ENCODE peak calls at places on chromosomes 5 and 9, in ten cellular contexts. T is AG10803, N is lung, H is lower leg skin, V is thoracic aorta, C is neural crest cell, A is IMR-90, S is stomach, D is astrocyte of the spinal cord, G is epithelial cell of esophagus. U is an unnamed sample.

GRCh38 chr9:108836319-108836718 is 19.5 kb downstream of the ACTL7B start:
- DNase-seq in T (no peak), V (no peak), N (no peak), G (no peak), C (no peak), H (no peak), D (no peak), S (no peak), A (no peak), U (no peak)

GRCh38 chr9:89483592-89484474 is 14.1 kb downstream of the SEMA4D start:
- DNase-seq in A (no peak), D (no peak), N (no peak), S (peak), G (no peak), T (no peak), V (no peak), C (no peak), H (no peak), U (no peak)

GRCh38 chr9:131815971-131816873 is 76.3 kb upstream of the RAPGEF1 start:
- DNase-seq in H (no peak), S (no peak), A (no peak), C (no peak), N (no peak), V (no peak), G (peak), D (no peak), T (no peak), U (no peak)

GRCh38 chr5:157942595-157942994 is 83.7 kb upstream of the CLINT1 start:
- DNase-seq in G (no peak), C (no peak), H (no peak), V (no peak), T (no peak), A (no peak), D (no peak), S (no peak), N (no peak), U (no peak)

GRCh38 chr9:113633782-113634596 is 170.5 kb downstream of the RGS3 start:
- DNase-seq in N (no peak), H (no peak), C (no peak), A (peak), D (no peak), S (no peak), G (no peak), V (no peak), T (no peak), U (no peak)

GRCh38 chr5:160287378-160288051 is 24.8 kb downstream of the CCNJL start:
- DNase-seq in D (peak), G (peak), N (peak), A (no peak), V (no peak), H (no peak), C (peak), S (peak), T (no peak), U (no peak)

GRCh38 chr9:90642570-90643539 is at the start of gene DIRAS2:
- DNase-seq in G (peak), T (peak), A (peak), N (peak), S (peak), C (peak), H (peak), D (peak), V (no peak), U (peak)

GRCh38 chr9:78118742-78119473 is 87.3 kb upstream of the GNAQ start:
- DNase-seq in G (peak), V (no peak), A (peak), S (no peak), N (no peak), T (peak), D (peak), C (no peak), H (no peak), U (no peak)

GRCh38 chr9:92507005-92507404 is 24.7 kb upstream of the ASPN start:
- DNase-seq in H (no peak), G (no peak), C (no peak), S (no peak), D (no peak), N (no peak), V (no peak), A (no peak), T (peak), U (no peak)

GRCh38 chr5:67205981-67206380 is 9.4 kb upstream of the CD180 start:
- DNase-seq in D (no peak), N (no peak), G (no peak), S (no peak), H (no peak), A (no peak), C (no peak), T (no peak), V (no peak), U (no peak)

GRCh38 chr5:113513384-113514262 is at the start of gene YTHDC2:
- DNase-seq in N (peak), S (peak), H (peak), V (peak), G (peak), D (peak), T (peak), A (peak), C (peak), U (peak)

GRCh38 chr5:180632768-180633167 is 16.6 kb downstream of the FLT4 start:
- DNase-seq in D (no peak), C (no peak), V (no peak), G (no peak), H (no peak), N (no peak), A (no peak), T (no peak), S (no peak), U (no peak)

GRCh38 chr5:14465086-14465485 is 116.5 kb upstream of the OTULINL start:
- DNase-seq in C (no peak), D (no peak), G (no peak), V (no peak), T (peak), H (no peak), S (no peak), N (no peak), A (peak), U (no peak)

GRCh38 chr5:33725846-33726245 is 165.9 kb downstream of the ADAMTS12 start:
- DNase-seq in V (no peak), N (no peak), H (no peak), T (peak), S (no peak), D (peak), A (peak), G (no peak), C (no peak), U (no peak)

GRCh38 chr5:88553926-88554325 is 285.3 kb upstream of the TMEM161B start:
- DNase-seq in H (no peak), C (no peak), S (no peak), T (no peak), D (no peak), A (no peak), G (no peak), N (no peak), V (no peak), U (no peak)

GRCh38 chr9:108053555-108054061 is 564.0 kb upstream of the KLF4 start:
- DNase-seq in T (peak), H (peak), G (peak), D (peak), A (peak), V (peak), N (peak), C (no peak), S (peak), U (no peak)

GRCh38 chr5:52657231-52657645 is 130.5 kb upstream of the ITGA1 start:
- DNase-seq in N (no peak), T (peak), G (peak), V (no peak), C (no peak), A (peak), S (no peak), H (no peak), D (peak), U (no peak)

GRCh38 chr5:43425965-43426364 is 13.8 kb upstream of the CCL28 start:
- DNase-seq in T (peak), G (peak), V (no peak), D (peak), N (no peak), S (peak), C (no peak), A (peak), H (peak), U (no peak)

GRCh38 chr9:134477927-134478326 is 151.7 kb downstream of the RXRA start:
- DNase-seq in T (no peak), H (no peak), D (no peak), V (peak), N (no peak), C (no peak), A (no peak), S (no peak), G (no peak), U (no peak)

GRCh38 chr9:100521282-100521681 is 48.3 kb downstream of the TMEFF1 start:
- DNase-seq in N (no peak), G (no peak), S (no peak), V (no peak), D (no peak), H (no peak), C (no peak), T (no peak), A (no peak), U (no peak)

GRCh38 chr5:2271280-2271679 is 388.6 kb upstream of the IRX4 start:
- DNase-seq in D (no peak), A (no peak), G (no peak), H (no peak), S (no peak), N (no peak), C (no peak), V (no peak), T (no peak), U (no peak)

GRCh38 chr5:127791439-127791838 is 88.2 kb downstream of the CCDC192 start:
- DNase-seq in A (no peak), C (no peak), D (no peak), V (no peak), S (no peak), T (no peak), H (no peak), N (no peak), G (no peak), U (no peak)

GRCh38 chr5:143213231-143213850 is 190.1 kb downstream of the NR3C1 start:
- DNase-seq in V (no peak), N (no peak), S (no peak), G (peak), H (peak), D (peak), T (peak), A (peak), C (no peak), U (no peak)

GRCh38 chr5:33817301-33817700 is 74.5 kb downstream of the ADAMTS12 start:
- DNase-seq in H (no peak), C (no peak), N (no peak), V (no peak), A (no peak), T (no peak), S (no peak), G (no peak), D (no peak), U (no peak)

GRCh38 chr5:59335544-59335943 is 558.0 kb downstream of the PDE4D start:
- DNase-seq in H (no peak), C (no peak), V (no peak), D (no peak), T (no peak), N (no peak), G (no peak), A (no peak), S (no peak), U (no peak)
- TF ChIP-seq CTCF in H (no peak), C (no peak), V (no peak), D (no peak), T (no peak), N (no peak), G (no peak), A (no peak), S (no peak), U (no peak)

GRCh38 chr9:38642951-38643350 is 22.6 kb upstream of the ANKRD18A start:
- DNase-seq in T (no peak), N (no peak), A (no peak), G (no peak), S (no peak), V (no peak), D (no peak), H (no peak), C (no peak), U (no peak)
- TF ChIP-seq CTCF in T (no peak), N (no peak), A (no peak), G (no peak), S (no peak), V (no peak), D (no peak), H (no peak), C (no peak), U (no peak)

GRCh38 chr5:12109075-12109688 is 204.9 kb upstream of the CTNND2 start:
- DNase-seq in S (no peak), N (no peak), A (no peak), C (no peak), H (no peak), D (no peak), T (no peak), G (no peak), V (no peak), U (no peak)

GRCh38 chr5:12113062-12113461 is 208.8 kb upstream of the CTNND2 start:
- DNase-seq in N (no peak), A (no peak), G (no peak), H (no peak), V (no peak), T (no peak), D (no peak), C (no peak), S (no peak), U (no peak)

GRCh38 chr5:12110629-12111028 is 206.4 kb upstream of the CTNND2 start:
- DNase-seq in D (no peak), S (no peak), C (no peak), H (no peak), T (no peak), A (no peak), G (no peak), V (no peak), N (no peak), U (no peak)

GRCh38 chr5:12111263-12111662 is 207.0 kb upstream of the CTNND2 start:
- DNase-seq in H (no peak), V (no peak), C (no peak), N (no peak), A (no peak), T (no peak), G (no peak), D (no peak), S (no peak), U (no peak)

GRCh38 chr5:12114075-12114474 is 209.8 kb upstream of the CTNND2 start:
- DNase-seq in N (no peak), H (no peak), V (no peak), D (no peak), G (no peak), T (no peak), C (no peak), S (no peak), A (no peak), U (no peak)
- TF ChIP-seq CTCF in N (no peak), H (no peak), V (no peak), D (no peak), G (no peak), T (no peak), C (no peak), S (no peak), A (no peak), U (no peak)

DNA sequence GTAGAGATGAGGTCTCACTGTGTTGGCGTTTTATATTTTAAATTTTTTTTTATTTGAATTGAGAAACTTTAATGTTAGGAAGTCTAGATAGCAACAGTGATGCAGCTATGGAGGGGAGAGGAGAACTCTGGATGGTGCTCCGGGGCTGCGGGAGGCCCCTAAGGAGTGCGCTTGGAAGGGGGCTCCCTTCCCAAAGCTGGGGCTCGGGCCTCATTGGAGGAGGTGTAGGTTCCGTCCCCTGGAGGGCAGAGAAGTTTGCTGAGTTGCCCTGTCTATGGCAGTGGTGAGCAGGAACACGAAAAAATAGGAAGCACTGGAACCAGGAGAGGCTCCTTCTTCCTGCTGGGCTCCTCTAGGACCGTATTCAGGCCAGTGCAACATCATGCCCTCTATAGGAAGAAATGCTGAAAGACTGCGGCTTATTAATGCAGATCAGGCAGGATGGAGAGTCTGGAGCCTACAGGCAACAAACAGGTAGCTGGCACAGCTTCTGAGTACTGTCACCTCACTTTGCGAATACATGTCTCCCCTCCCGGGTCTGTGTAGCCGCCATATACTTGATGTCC is 16.1 kb downstream of the AHRR start:
- DNase-seq in H (no peak), A (peak), N (no peak), C (no peak), V (no peak), D (peak), S (no peak), T (peak), G (peak), U (no peak)
- TF ChIP-seq CTCF in H (no peak), A (peak), N (no peak), C (peak), V (no peak), D (peak), S (no peak), T (peak), G (peak), U (peak)

GRCh38 chr5:177495243-177496060 is 2.0 kb downstream of the PDLIM7 start:
- DNase-seq in N (no peak), D (peak), V (peak), T (peak), H (no peak), A (peak), S (peak), G (peak), C (peak), U (no peak)

GRCh38 chr5:177494356-177495195 is 2.8 kb downstream of the PDLIM7 start:
- DNase-seq in A (peak), V (peak), N (peak), S (peak), G (peak), T (peak), D (peak), H (no peak), C (no peak), U (no peak)

GRCh38 chr5:177497297-177498012 is at the start of gene PDLIM7:
- DNase-seq in D (peak), A (peak), V (peak), S (peak), G (peak), H (peak), C (peak), T (peak), N (peak), U (peak)

GRCh38 chr5:177497011-177497296 is 450 bp downstream of the PDLIM7 start:
- DNase-seq in N (no peak), A (no peak), G (no peak), V (no peak), T (no peak), D (no peak), H (no peak), C (no peak), S (no peak), U (no peak)

GRCh38 chr5:177496111-177497010 is 1.0 kb downstream of the PDLIM7 start:
- DNase-seq in H (no peak), A (peak), V (peak), G (peak), C (peak), T (peak), S (peak), D (peak), N (peak), U (peak)
- TF ChIP-seq CTCF in H (no peak), A (peak), V (peak), G (peak), C (peak), T (peak), S (no peak), D (peak), N (no peak), U (peak)

DNA sequence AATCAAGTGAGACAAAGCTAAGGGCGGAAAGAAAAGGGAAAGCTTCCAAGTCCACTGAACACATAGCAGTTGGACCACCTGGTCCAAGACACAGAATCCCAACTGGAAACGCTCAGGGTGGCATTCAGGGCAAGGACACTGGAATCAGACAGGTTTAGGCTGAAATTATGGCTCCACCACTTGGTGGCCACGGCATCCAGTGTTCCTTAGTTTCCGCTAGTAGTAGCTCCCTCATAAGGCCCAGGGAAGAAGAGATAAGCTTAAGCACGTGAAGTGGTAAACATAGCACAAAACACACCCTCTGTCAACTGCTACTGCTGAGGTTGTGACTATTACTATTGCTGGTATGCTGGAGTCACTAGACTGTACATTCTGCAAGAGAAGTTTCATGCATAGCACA is 209.4 kb downstream of the GLIS3 start:
- DNase-seq in G (no peak), C (no peak), A (no peak), T (no peak), N (no peak), D (no peak), H (no peak), S (no peak), V (no peak), U (no peak)
- TF ChIP-seq CTCF in G (no peak), C (no peak), A (no peak), T (no peak), N (no peak), D (peak), H (no peak), S (no peak), V (no peak), U (no peak)

GRCh38 chr5:145243016-145243415 is 592.1 kb downstream of the PRELID2 start:
- DNase-seq in D (peak), V (no peak), S (no peak), A (no peak), G (no peak), C (no peak), H (no peak), N (no peak), T (peak), U (no peak)

GRCh38 chr5:145236966-145237365 is 598.2 kb downstream of the PRELID2 start:
- DNase-seq in T (no peak), N (no peak), D (no peak), H (no peak), S (no peak), G (no peak), V (no peak), C (no peak), A (peak), U (no peak)

GRCh38 chr5:145233461-145233860 is 601.7 kb downstream of the PRELID2 start:
- DNase-seq in D (no peak), H (no peak), N (no peak), C (no peak), A (no peak), T (no peak), V (no peak), G (no peak), S (no peak), U (no peak)

GRCh38 chr5:145236127-145236526 is 599.0 kb downstream of the PRELID2 start:
- DNase-seq in A (peak), N (no peak), D (no peak), T (no peak), G (no peak), S (no peak), V (no peak), H (no peak), C (no peak), U (no peak)

DNA sequence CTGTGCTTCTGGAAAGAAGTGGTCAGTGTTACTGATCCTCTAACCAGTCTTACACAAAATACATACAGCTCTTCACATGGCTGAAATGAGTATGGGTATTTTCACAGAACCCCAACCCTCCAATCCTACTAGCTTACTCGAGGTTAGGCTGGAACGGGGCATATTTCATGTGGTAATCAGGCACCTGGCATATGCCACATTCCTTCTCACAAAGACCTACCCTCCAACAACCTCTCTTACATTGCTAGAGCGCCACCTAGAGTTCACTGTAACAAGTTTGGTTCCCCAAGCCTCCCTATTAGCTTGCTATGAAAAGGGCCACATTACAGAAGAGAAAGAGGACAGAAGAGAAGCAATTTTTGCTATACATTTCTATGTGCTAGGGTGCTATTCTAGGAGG is 597.3 kb downstream of the PRELID2 start:
- DNase-seq in C (peak), T (peak), G (peak), A (peak), S (peak), D (peak), N (no peak), V (no peak), H (no peak), U (peak)
- TF ChIP-seq CTCF in C (peak), T (peak), G (peak), A (peak), S (peak), D (peak), N (no peak), V (no peak), H (no peak), U (peak)

U was measured in progenitor cell of endocrine pancreas.